ENCODE peak calls at places on chromosomes 2 and 18, in six cellular contexts. One of them, this sample, is unnamed.

GRCh38 chr2:99481527-99481926 is 8.3 kb downstream of the REV1 start:
- DNase-seq in HepG2: no peak
- DNase-seq in GM12878: no peak
- DNase-seq in IMR-90: no peak
- DNase-seq in SK-N-SH: no peak
- DNase-seq in K562: no peak
- DNase-seq in this sample: no peak

GRCh38 chr2:160306985-160307384 is 106.9 kb upstream of the ITGB6 start:
- DNase-seq in HepG2: no peak
- DNase-seq in GM12878: no peak
- DNase-seq in IMR-90: peak
- DNase-seq in SK-N-SH: no peak
- DNase-seq in K562: no peak
- DNase-seq in this sample: no peak

GRCh38 chr2:136101042-136101441 is 16.9 kb downstream of the CXCR4 start:
- DNase-seq in HepG2: no peak
- DNase-seq in GM12878: no peak
- DNase-seq in IMR-90: no peak
- DNase-seq in SK-N-SH: no peak
- DNase-seq in K562: no peak
- DNase-seq in this sample: no peak

GRCh38 chr2:48474599-48475298 is 55.2 kb upstream of the STON1 start:
- DNase-seq in HepG2: no peak
- DNase-seq in GM12878: no peak
- DNase-seq in IMR-90: peak
- DNase-seq in SK-N-SH: no peak
- DNase-seq in K562: no peak
- DNase-seq in this sample: no peak

GRCh38 chr2:160371251-160372009 is 122.2 kb downstream of the RBMS1 start:
- DNase-seq in HepG2: no peak
- DNase-seq in GM12878: no peak
- DNase-seq in IMR-90: no peak
- DNase-seq in SK-N-SH: peak
- DNase-seq in K562: no peak
- DNase-seq in this sample: no peak

GRCh38 chr18:7174359-7175107 is 56.4 kb upstream of the LRRC30 start:
- DNase-seq in HepG2: peak
- DNase-seq in GM12878: no peak
- DNase-seq in IMR-90: no peak
- DNase-seq in SK-N-SH: peak
- DNase-seq in K562: no peak
- DNase-seq in this sample: no peak

GRCh38 chr2:238231251-238231793 is 8.5 kb downstream of the HES6 start:
- DNase-seq in HepG2: no peak
- DNase-seq in GM12878: no peak
- DNase-seq in IMR-90: peak
- DNase-seq in SK-N-SH: no peak
- DNase-seq in K562: peak
- DNase-seq in this sample: no peak

GRCh38 chr2:227804970-227805369 is 8.7 kb upstream of the CCL20 start:
- DNase-seq in HepG2: no peak
- DNase-seq in GM12878: no peak
- DNase-seq in IMR-90: peak
- DNase-seq in SK-N-SH: no peak
- DNase-seq in K562: no peak
- DNase-seq in this sample: no peak

GRCh38 chr18:55186588-55186987 is 227.3 kb upstream of the CCDC68 start:
- DNase-seq in HepG2: no peak
- DNase-seq in GM12878: no peak
- DNase-seq in IMR-90: no peak
- DNase-seq in SK-N-SH: no peak
- DNase-seq in K562: no peak
- DNase-seq in this sample: no peak

GRCh38 chr2:237242091-237242536 is 156.4 kb downstream of the COPS8 start:
- DNase-seq in HepG2: no peak
- DNase-seq in GM12878: no peak
- DNase-seq in IMR-90: peak
- DNase-seq in SK-N-SH: no peak
- DNase-seq in K562: no peak
- DNase-seq in this sample: no peak

GRCh38 chr2:197904446-197904845 is 100.1 kb downstream of the PLCL1 start:
- DNase-seq in HepG2: no peak
- DNase-seq in GM12878: peak
- DNase-seq in IMR-90: no peak
- DNase-seq in SK-N-SH: no peak
- DNase-seq in K562: no peak
- DNase-seq in this sample: no peak

GRCh38 chr18:51044928-51045587 is 15.0 kb downstream of the SMAD4 start:
- DNase-seq in HepG2: no peak
- DNase-seq in GM12878: no peak
- DNase-seq in IMR-90: no peak
- DNase-seq in SK-N-SH: no peak
- DNase-seq in K562: no peak
- DNase-seq in this sample: no peak

GRCh38 chr2:238425979-238426567 is 654 bp upstream of the ASB1 start:
- DNase-seq in HepG2: peak
- DNase-seq in GM12878: no peak
- DNase-seq in IMR-90: peak
- DNase-seq in SK-N-SH: peak
- DNase-seq in K562: peak
- DNase-seq in this sample: peak

GRCh38 chr18:55918449-55918848 is 330.5 kb upstream of the TCF4 start:
- DNase-seq in HepG2: no peak
- DNase-seq in GM12878: no peak
- DNase-seq in IMR-90: peak
- DNase-seq in SK-N-SH: no peak
- DNase-seq in K562: no peak
- DNase-seq in this sample: no peak

GRCh38 chr2:72081450-72081849 is 66.2 kb downstream of the CYP26B1 start:
- DNase-seq in HepG2: no peak
- DNase-seq in GM12878: no peak
- DNase-seq in IMR-90: no peak
- DNase-seq in SK-N-SH: no peak
- DNase-seq in K562: no peak
- DNase-seq in this sample: no peak

GRCh38 chr2:31979966-31980365 is 30.8 kb downstream of the MEMO1 start:
- DNase-seq in HepG2: no peak
- DNase-seq in GM12878: no peak
- DNase-seq in IMR-90: no peak
- DNase-seq in SK-N-SH: no peak
- DNase-seq in K562: no peak
- DNase-seq in this sample: no peak

GRCh38 chr2:165420231-165420630 is 49.3 kb upstream of the CSRNP3 start:
- DNase-seq in HepG2: no peak
- DNase-seq in GM12878: no peak
- DNase-seq in IMR-90: no peak
- DNase-seq in SK-N-SH: no peak
- DNase-seq in K562: no peak
- DNase-seq in this sample: no peak

GRCh38 chr2:1055014-1055595 is 104.5 kb downstream of the SNTG2 start:
- DNase-seq in HepG2: no peak
- DNase-seq in GM12878: no peak
- DNase-seq in IMR-90: peak
- DNase-seq in SK-N-SH: no peak
- DNase-seq in K562: no peak
- DNase-seq in this sample: no peak

GRCh38 chr2:56542213-56542612 is 358.4 kb downstream of the CCDC85A start:
- DNase-seq in HepG2: no peak
- DNase-seq in GM12878: no peak
- DNase-seq in IMR-90: no peak
- DNase-seq in SK-N-SH: no peak
- DNase-seq in K562: no peak
- DNase-seq in this sample: no peak

GRCh38 chr2:32697156-32697555 is 69.3 kb downstream of the TTC27 start:
- DNase-seq in HepG2: no peak
- DNase-seq in GM12878: no peak
- DNase-seq in IMR-90: peak
- DNase-seq in SK-N-SH: no peak
- DNase-seq in K562: no peak
- DNase-seq in this sample: no peak

GRCh38 chr2:216802516-216803265 is 57.2 kb downstream of the TNP1 start:
- DNase-seq in HepG2: no peak
- DNase-seq in GM12878: no peak
- DNase-seq in IMR-90: no peak
- DNase-seq in SK-N-SH: no peak
- DNase-seq in K562: no peak
- DNase-seq in this sample: no peak

DNA sequence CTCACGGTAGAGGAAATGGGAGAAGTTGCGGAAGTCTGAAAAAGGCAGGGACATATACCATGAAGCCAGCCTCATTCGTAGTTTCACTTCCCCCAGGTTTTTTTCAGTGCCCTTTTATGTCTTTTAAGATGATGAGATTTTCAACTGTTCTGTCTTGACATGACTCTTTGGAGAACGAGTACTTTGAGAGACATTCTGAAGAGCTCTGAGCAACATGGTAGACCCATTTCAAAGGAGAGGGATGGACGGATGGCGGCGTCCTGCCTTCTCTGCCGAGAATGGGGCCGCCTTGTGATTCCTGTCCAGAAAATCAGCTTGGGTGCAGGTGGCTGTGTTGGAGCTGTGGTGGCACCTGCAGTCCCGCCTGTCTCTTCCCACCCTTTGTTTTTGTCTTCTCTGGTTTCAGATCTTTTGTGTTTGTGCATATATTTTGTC is 41.7 kb downstream of the SH3BP4 start:
- DNase-seq in HepG2: no peak
- DNase-seq in GM12878: no peak
- DNase-seq in IMR-90: no peak
- DNase-seq in SK-N-SH: no peak
- DNase-seq in K562: no peak
- DNase-seq in this sample: no peak
- TF ChIP-seq SMC3 in HepG2: no peak
- TF ChIP-seq SMC3 in GM12878: no peak
- TF ChIP-seq SMC3 in IMR-90: no peak
- TF ChIP-seq SMC3 in SK-N-SH: no peak
- TF ChIP-seq SMC3 in K562: no peak
- TF ChIP-seq SMC3 in this sample: no peak

DNA sequence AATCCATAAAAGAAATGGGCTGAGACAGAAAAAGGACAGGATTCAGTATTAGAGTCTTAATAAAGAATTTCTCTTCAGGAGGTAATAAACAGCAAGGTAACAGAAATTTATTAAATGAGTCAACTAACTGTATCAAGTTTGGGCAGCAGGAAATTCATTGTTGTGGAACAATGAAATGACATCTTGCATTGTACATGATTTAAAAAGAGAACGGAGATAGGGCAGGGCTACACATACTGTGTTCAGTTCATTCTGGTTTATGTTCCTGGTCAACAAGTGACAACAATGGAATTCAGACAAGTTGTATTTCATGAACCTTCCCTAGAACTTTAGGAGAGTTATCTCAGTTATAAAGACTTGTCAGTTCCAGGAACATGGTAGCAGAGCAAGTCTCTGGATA is 961.3 kb downstream of the SOCS6 start:
- DNase-seq in HepG2: no peak
- DNase-seq in GM12878: no peak
- DNase-seq in IMR-90: no peak
- DNase-seq in SK-N-SH: no peak
- DNase-seq in K562: no peak
- DNase-seq in this sample: no peak
- TF ChIP-seq SMC3 in HepG2: no peak
- TF ChIP-seq SMC3 in GM12878: no peak
- TF ChIP-seq SMC3 in IMR-90: no peak
- TF ChIP-seq SMC3 in SK-N-SH: no peak
- TF ChIP-seq SMC3 in K562: no peak
- TF ChIP-seq SMC3 in this sample: no peak

DNA sequence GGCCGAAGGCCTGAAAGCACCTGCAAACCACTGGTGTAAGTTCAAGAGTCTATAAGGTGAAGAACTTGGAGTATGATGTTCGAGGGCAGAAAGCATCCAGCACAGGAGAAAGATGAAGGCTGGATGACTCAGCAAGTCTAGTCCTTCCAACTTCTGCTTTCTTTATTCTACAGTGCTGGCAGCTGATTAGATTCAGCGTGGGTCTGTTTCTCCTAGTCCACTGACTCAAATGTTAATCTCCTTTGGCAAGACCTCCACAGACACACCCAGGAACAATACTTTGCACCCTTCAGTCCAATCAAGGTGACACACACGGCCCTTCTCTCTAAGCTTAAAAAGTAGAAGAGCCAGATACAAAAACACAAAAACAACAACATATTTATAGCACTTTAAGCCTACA is 43.4 kb downstream of the NMS start:
- DNase-seq in HepG2: no peak
- DNase-seq in GM12878: no peak
- DNase-seq in IMR-90: no peak
- DNase-seq in SK-N-SH: no peak
- DNase-seq in K562: peak
- DNase-seq in this sample: no peak
- TF ChIP-seq SMC3 in HepG2: no peak
- TF ChIP-seq SMC3 in GM12878: no peak
- TF ChIP-seq SMC3 in IMR-90: no peak
- TF ChIP-seq SMC3 in SK-N-SH: no peak
- TF ChIP-seq SMC3 in K562: no peak
- TF ChIP-seq SMC3 in this sample: no peak

GRCh38 chr18:63155910-63156773 is 163.4 kb downstream of the BCL2 start:
- DNase-seq in HepG2: no peak
- DNase-seq in GM12878: no peak
- DNase-seq in IMR-90: no peak
- DNase-seq in SK-N-SH: no peak
- DNase-seq in K562: no peak
- DNase-seq in this sample: no peak

GRCh38 chr18:63159590-63159989 is 160.0 kb downstream of the BCL2 start:
- DNase-seq in HepG2: no peak
- DNase-seq in GM12878: peak
- DNase-seq in IMR-90: no peak
- DNase-seq in SK-N-SH: no peak
- DNase-seq in K562: no peak
- DNase-seq in this sample: no peak

GRCh38 chr18:63158676-63159291 is 160.8 kb downstream of the BCL2 start:
- DNase-seq in HepG2: no peak
- DNase-seq in GM12878: peak
- DNase-seq in IMR-90: no peak
- DNase-seq in SK-N-SH: no peak
- DNase-seq in K562: no peak
- DNase-seq in this sample: no peak

GRCh38 chr18:63158012-63158631 is 161.4 kb downstream of the BCL2 start:
- DNase-seq in HepG2: no peak
- DNase-seq in GM12878: no peak
- DNase-seq in IMR-90: no peak
- DNase-seq in SK-N-SH: no peak
- DNase-seq in K562: no peak
- DNase-seq in this sample: no peak

DNA sequence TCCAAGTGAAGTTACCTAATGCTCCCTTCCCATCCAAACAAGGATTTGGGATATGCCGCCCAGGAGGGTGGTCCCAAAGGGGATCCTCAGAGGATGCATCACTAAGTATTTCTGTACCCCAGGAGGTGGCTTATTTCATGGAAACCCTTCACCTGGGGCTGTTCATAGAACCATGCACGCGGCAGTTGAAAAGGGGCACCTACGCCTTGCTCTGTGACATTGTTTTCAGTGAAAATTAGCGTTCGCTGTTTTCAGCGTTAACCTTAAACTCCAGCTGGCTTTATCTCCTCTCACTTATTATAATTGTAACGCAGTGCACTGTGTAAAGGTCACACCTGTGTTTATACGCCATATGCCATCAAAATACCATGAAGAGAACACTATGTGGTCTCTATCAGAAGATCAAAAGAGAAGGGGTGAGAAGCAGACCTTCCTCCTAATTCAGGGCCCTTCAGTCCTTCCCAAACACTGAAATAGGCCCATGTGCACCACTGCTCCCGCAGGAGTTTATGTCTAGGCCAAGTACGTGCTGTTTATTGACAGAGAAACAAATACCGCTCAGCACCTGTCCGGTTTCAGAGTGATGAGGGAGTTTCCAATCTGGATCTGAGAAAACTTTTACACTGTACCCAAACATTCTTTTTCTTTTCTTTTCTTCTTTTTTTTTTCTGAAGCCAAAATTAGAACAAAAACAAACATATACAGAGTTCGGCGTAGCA is 162.1 kb downstream of the BCL2 start:
- DNase-seq in HepG2: no peak
- DNase-seq in GM12878: peak
- DNase-seq in IMR-90: no peak
- DNase-seq in SK-N-SH: no peak
- DNase-seq in K562: no peak
- DNase-seq in this sample: no peak
- TF ChIP-seq SMC3 in HepG2: no peak
- TF ChIP-seq SMC3 in GM12878: peak
- TF ChIP-seq SMC3 in IMR-90: no peak
- TF ChIP-seq SMC3 in SK-N-SH: no peak
- TF ChIP-seq SMC3 in K562: no peak
- TF ChIP-seq SMC3 in this sample: no peak